ENCODE peak calls at places on chromosomes 11 and 22, in seven cellular contexts. I is HCT116, Q is A549, F is transverse colon, W is IMR-90, Y is body of pancreas, B is GM12878. T is an unnamed sample. For H3K9me3, the result is how much of the 10 kb centered on the place peaks cover.

GRCh38 chr22:20061481-20061861 is 18.6 kb upstream of the DGCR8 start:
- DNase-seq in I (no peak), Q (no peak), F (no peak), W (peak), Y (no peak), B (no peak), T (no peak)

GRCh38 chr11:32615422-32615821 is 31.8 kb downstream of the EIF3M start:
- DNase-seq in I (no peak), Q (peak), F (no peak), W (no peak), Y (no peak), B (no peak), T (no peak)

GRCh38 chr22:46849951-46850350 is 87.5 kb downstream of the TBC1D22A start:
- DNase-seq in I (no peak), Q (no peak), F (no peak), W (no peak), Y (no peak), B (no peak), T (no peak)

GRCh38 chr22:42432818-42433217 is 615 bp upstream of the NFAM1 start:
- DNase-seq in I (no peak), Q (no peak), F (no peak), W (no peak), Y (no peak), B (no peak), T (no peak)

GRCh38 chr22:21032037-21032842 is at the start of gene SLC7A4:
- DNase-seq in I (no peak), Q (no peak), F (peak), W (no peak), Y (no peak), B (no peak), T (no peak)

GRCh38 chr11:102050927-102051575 is 3.8 kb downstream of the CFAP300 start:
- DNase-seq in I (no peak), Q (no peak), F (no peak), W (no peak), Y (no peak), B (no peak), T (no peak)

GRCh38 chr11:95245038-95245437 is 14.0 kb upstream of the SESN3 start:
- DNase-seq in I (no peak), Q (peak), F (no peak), W (peak), Y (no peak), B (no peak), T (no peak)

GRCh38 chr22:50627914-50628542 is at the start of gene ARSA:
- DNase-seq in I (no peak), Q (peak), F (peak), W (peak), Y (peak), B (peak), T (peak)

GRCh38 chr22:26681395-26681821 is 24.0 kb downstream of the MIAT start:
- DNase-seq in I (no peak), Q (no peak), F (no peak), W (peak), Y (no peak), B (no peak), T (peak)

GRCh38 chr11:84740050-84740449 is 887.1 kb downstream of the DLG2 start:
- DNase-seq in I (no peak), Q (no peak), F (no peak), W (no peak), Y (no peak), B (no peak), T (no peak)

GRCh38 chr11:69357458-69358397 is 63.8 kb downstream of the MYEOV start:
- DNase-seq in I (no peak), Q (no peak), F (peak), W (no peak), Y (no peak), B (no peak), T (no peak)

GRCh38 chr11:111166655-111167054 is 78.9 kb upstream of the POU2AF2 start:
- DNase-seq in I (no peak), Q (no peak), F (no peak), W (peak), Y (no peak), B (no peak), T (no peak)

GRCh38 chr11:7892751-7893356 is 38.2 kb downstream of the OR10A6 start:
- DNase-seq in I (peak), Q (peak), F (no peak), W (peak), Y (no peak), B (no peak), T (no peak)

GRCh38 chr11:12201016-12201985 is 90.9 kb downstream of the MICAL2 start:
- DNase-seq in I (no peak), Q (peak), F (no peak), W (peak), Y (no peak), B (no peak), T (peak)

GRCh38 chr11:43541993-43542392 is 138.5 kb upstream of the HSD17B12 start:
- DNase-seq in I (no peak), Q (no peak), F (no peak), W (peak), Y (no peak), B (no peak), T (no peak)

GRCh38 chr11:22669368-22669767 is 3.0 kb downstream of the GAS2 start:
- DNase-seq in I (no peak), Q (no peak), F (no peak), W (no peak), Y (no peak), B (no peak), T (no peak)

GRCh38 chr11:72676874-72677341 is 2.7 kb upstream of the PDE2A start:
- DNase-seq in I (no peak), Q (peak), F (peak), W (peak), Y (peak), B (no peak), T (peak)

GRCh38 chr11:99271527-99271926 is 250.8 kb downstream of the CNTN5 start:
- DNase-seq in I (no peak), Q (no peak), F (no peak), W (no peak), Y (no peak), B (no peak), T (no peak)

GRCh38 chr11:22042081-22042480 is 150.8 kb upstream of the ANO5 start:
- DNase-seq in I (no peak), Q (no peak), F (no peak), W (no peak), Y (peak), B (no peak), T (no peak)

GRCh38 chr11:122214080-122214479 is 98.1 kb upstream of the BLID start:
- DNase-seq in I (no peak), Q (no peak), F (no peak), W (no peak), Y (no peak), B (no peak), T (no peak)

GRCh38 chr11:110049501-110050200 is 43.5 kb upstream of the ZC3H12C start:
- DNase-seq in I (no peak), Q (no peak), F (no peak), W (no peak), Y (no peak), B (no peak), T (no peak)

GRCh38 chr22:37472418-37473006 is 13.7 kb downstream of the MFNG start:
- DNase-seq in I (no peak), Q (peak), F (peak), W (peak), Y (peak), B (no peak), T (no peak)

GRCh38 chr11:60700689-60701508 is 1.5 kb downstream of the MS4A8 start:
- DNase-seq in I (peak), Q (peak), F (peak), W (no peak), Y (peak), B (no peak), T (no peak)

GRCh38 chr22:33519140-33519973 is 400.9 kb downstream of the LARGE1 start:
- DNase-seq in I (no peak), Q (peak), F (peak), W (peak), Y (peak), B (peak), T (no peak)

GRCh38 chr11:73999581-74000306 is 9.1 kb downstream of the UCP3 start:
- DNase-seq in I (no peak), Q (no peak), F (no peak), W (no peak), Y (no peak), B (no peak), T (peak)

GRCh38 chr22:17795661-17796548 is 21.6 kb upstream of the BID start:
- DNase-seq in I (no peak), Q (no peak), F (no peak), W (no peak), Y (no peak), B (no peak), T (no peak)

GRCh38 chr22:36757608-36758220 is 18.2 kb downstream of the IFT27 start:
- DNase-seq in I (peak), Q (peak), F (peak), W (peak), Y (peak), B (no peak), T (peak)

GRCh38 chr11:64607381-64608259 is 16.6 kb downstream of the SLC22A12 start:
- DNase-seq in I (no peak), Q (no peak), F (no peak), W (peak), Y (peak), B (no peak), T (peak)

GRCh38 chr11:115215694-115216615 is 288.3 kb downstream of the CADM1 start:
- DNase-seq in I (no peak), Q (peak), F (no peak), W (no peak), Y (no peak), B (no peak), T (no peak)

GRCh38 chr11:68009391-68010000 is 631 bp upstream of the ALDH3B1 start:
- DNase-seq in I (no peak), Q (peak), F (no peak), W (peak), Y (peak), B (no peak), T (peak)

GRCh38 chr11:21806508-21806907 is 386.4 kb upstream of the ANO5 start:
- DNase-seq in I (no peak), Q (no peak), F (no peak), W (no peak), Y (no peak), B (no peak), T (no peak)

GRCh38 chr22:42397332-42398246 is 34.6 kb downstream of the NFAM1 start:
- DNase-seq in I (no peak), Q (no peak), F (peak), W (no peak), Y (no peak), B (peak), T (peak)

GRCh38 chr11:12506502-12506921 is 129.1 kb downstream of the PARVA start:
- DNase-seq in I (no peak), Q (no peak), F (no peak), W (peak), Y (no peak), B (no peak), T (no peak)

GRCh38 chr22:30649430-30650007 is 13.9 kb downstream of the SLC35E4 start:
- DNase-seq in I (peak), Q (no peak), F (peak), W (peak), Y (peak), B (no peak), T (no peak)

GRCh38 chr22:48686694-48687302 is 1140.9 kb downstream of the BRD1 start:
- DNase-seq in I (no peak), Q (no peak), F (no peak), W (no peak), Y (no peak), B (no peak), T (no peak)
- H3K9me3 ChIP-seq in I (under half), Q (under half), F (under half), W (half or more), Y (under half), B (under half), T (under half)

GRCh38 chr22:23437779-23438178 is 142.3 kb downstream of the IGLL1 start:
- DNase-seq in I (no peak), Q (no peak), F (no peak), W (no peak), Y (no peak), B (no peak), T (no peak)

DNA sequence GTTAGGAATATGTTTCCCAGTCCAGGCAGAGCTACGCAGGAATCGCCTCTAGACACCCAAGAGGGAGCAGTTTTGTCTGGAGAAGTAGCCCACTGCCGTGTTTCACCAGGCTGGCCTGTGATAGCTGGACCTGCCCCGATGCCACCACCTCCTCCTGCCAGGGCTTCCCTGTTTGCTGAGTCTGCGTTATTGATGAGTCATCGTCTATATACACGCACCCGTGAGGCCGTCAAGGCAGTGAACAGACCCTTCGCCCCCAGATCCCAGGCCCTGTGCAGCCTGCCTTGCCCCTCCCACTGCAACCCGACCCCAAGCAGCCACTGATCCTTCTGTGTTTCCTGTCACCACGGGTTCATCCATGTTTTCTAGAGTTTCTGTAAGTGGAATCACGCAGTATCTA is 141.9 kb downstream of the IGLL1 start:
- DNase-seq in I (no peak), Q (no peak), F (no peak), W (no peak), Y (no peak), B (no peak), T (no peak)
- TF ChIP-seq POLR2A in I (no peak), Q (no peak), F (no peak), W (no peak), Y (no peak), B (no peak), T (no peak)

GRCh38 chr11:134476435-134477021 is 64.5 kb upstream of the B3GAT1 start:
- DNase-seq in I (no peak), Q (no peak), F (no peak), W (no peak), Y (no peak), B (no peak), T (peak)

GRCh38 chr11:134479206-134479955 is 67.3 kb upstream of the B3GAT1 start:
- DNase-seq in I (no peak), Q (no peak), F (no peak), W (no peak), Y (no peak), B (no peak), T (no peak)

GRCh38 chr11:134477486-134477885 is 65.4 kb upstream of the B3GAT1 start:
- DNase-seq in I (no peak), Q (no peak), F (no peak), W (no peak), Y (no peak), B (no peak), T (no peak)

GRCh38 chr11:134478611-134479010 is 66.6 kb upstream of the B3GAT1 start:
- DNase-seq in I (no peak), Q (no peak), F (no peak), W (no peak), Y (no peak), B (no peak), T (no peak)

GRCh38 chr11:134478176-134478575 is 66.1 kb upstream of the B3GAT1 start:
- DNase-seq in I (no peak), Q (no peak), F (no peak), W (no peak), Y (no peak), B (no peak), T (no peak)
- H3K9me3 ChIP-seq in I (under half), Q (under half), F (under half), W (half or more), Y (under half), B (under half), T (under half)

DNA sequence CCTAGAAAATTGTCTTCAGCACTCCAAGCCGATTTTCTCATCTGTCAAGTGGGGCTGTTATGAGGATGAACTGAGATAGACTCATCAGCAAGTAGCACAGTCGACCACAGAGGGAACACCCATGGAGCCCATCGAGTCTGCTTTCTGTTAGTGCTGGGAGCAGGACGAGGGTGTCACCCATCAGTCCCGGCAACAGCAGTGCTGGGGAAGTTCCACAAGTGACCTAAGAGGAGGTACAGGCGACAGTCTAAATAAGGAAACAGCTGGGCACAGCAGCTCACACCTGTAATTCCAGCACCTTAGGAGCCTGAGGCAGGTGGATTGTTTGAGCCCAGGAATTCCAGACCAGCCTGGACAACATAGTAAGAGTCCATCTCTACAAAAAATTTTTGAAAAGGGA is 9.7 kb downstream of the RTL6 start:
- DNase-seq in I (no peak), Q (no peak), F (no peak), W (no peak), Y (no peak), B (no peak), T (no peak)
- TF ChIP-seq POLR2A in I (no peak), Q (no peak), F (no peak), W (no peak), Y (no peak), B (no peak), T (no peak)

T was measured in thyroid gland.